ENCODE peak calls at places on chromosome 13, in eight cellular contexts. One of them, this sample, is unnamed.
A peak's percentile ranks its signal among the peaks of the same experiment; 100 is the strongest.

GRCh38 chr13:21061077-21061945 is at the start of gene LATS2:
- DNase-seq in epithelial cell of esophagus: peak; percentile 92
- DNase-seq in choroid plexus epithelial cell: peak; percentile 97
- DNase-seq in nephron progenitor cell: peak; percentile 98
- DNase-seq in HFF-Myc: peak; percentile 59
- DNase-seq in B cell: peak; percentile 49
- DNase-seq in tibial artery: peak; percentile 97
- DNase-seq in Caco-2: peak; percentile 98
- DNase-seq in this sample: peak; percentile 89

GRCh38 chr13:74452881-74453280 is 318.7 kb upstream of the KLF12 start:
- DNase-seq in choroid plexus epithelial cell: no peak
- DNase-seq in Caco-2: no peak
- DNase-seq in tibial artery: no peak
- DNase-seq in epithelial cell of esophagus: peak; percentile 60
- DNase-seq in HFF-Myc: no peak
- DNase-seq in B cell: no peak
- DNase-seq in nephron progenitor cell: no peak
- DNase-seq in this sample: no peak

GRCh38 chr13:28273919-28274318 is 135.6 kb downstream of the PAN3 start:
- DNase-seq in B cell: no peak
- DNase-seq in nephron progenitor cell: no peak
- DNase-seq in Caco-2: no peak
- DNase-seq in epithelial cell of esophagus: no peak
- DNase-seq in tibial artery: no peak
- DNase-seq in HFF-Myc: no peak
- DNase-seq in choroid plexus epithelial cell: peak; percentile 43
- DNase-seq in this sample: no peak

GRCh38 chr13:21137696-21138095 is 38.7 kb downstream of the SKA3 start:
- DNase-seq in tibial artery: no peak
- DNase-seq in epithelial cell of esophagus: peak; percentile 47
- DNase-seq in HFF-Myc: no peak
- DNase-seq in nephron progenitor cell: no peak
- DNase-seq in B cell: no peak
- DNase-seq in Caco-2: no peak
- DNase-seq in choroid plexus epithelial cell: peak; percentile 55
- DNase-seq in this sample: no peak

GRCh38 chr13:84867246-84867645 is 932.0 kb downstream of the SLITRK6 start:
- DNase-seq in epithelial cell of esophagus: peak; percentile 65
- DNase-seq in B cell: no peak
- DNase-seq in nephron progenitor cell: no peak
- DNase-seq in tibial artery: no peak
- DNase-seq in Caco-2: no peak
- DNase-seq in choroid plexus epithelial cell: peak; percentile 0
- DNase-seq in HFF-Myc: no peak
- DNase-seq in this sample: no peak

GRCh38 chr13:95880346-95880745 is 172.9 kb downstream of the UGGT2 start:
- DNase-seq in Caco-2: no peak
- DNase-seq in epithelial cell of esophagus: no peak
- DNase-seq in nephron progenitor cell: no peak
- DNase-seq in choroid plexus epithelial cell: peak; percentile 52
- DNase-seq in HFF-Myc: no peak
- DNase-seq in tibial artery: no peak
- DNase-seq in B cell: no peak
- DNase-seq in this sample: no peak

GRCh38 chr13:28658796-28659610 is at the start of gene POMP:
- DNase-seq in choroid plexus epithelial cell: peak; percentile 96
- DNase-seq in nephron progenitor cell: peak; percentile 88
- DNase-seq in tibial artery: peak; percentile 92
- DNase-seq in Caco-2: peak; percentile 90
- DNase-seq in HFF-Myc: peak; percentile 50
- DNase-seq in B cell: peak; percentile 96
- DNase-seq in epithelial cell of esophagus: peak; percentile 93
- DNase-seq in this sample: peak; percentile 91

GRCh38 chr13:85935868-85936467 is 136.7 kb upstream of the SLITRK6 start:
- DNase-seq in HFF-Myc: no peak
- DNase-seq in Caco-2: no peak
- DNase-seq in B cell: no peak
- DNase-seq in tibial artery: no peak
- DNase-seq in epithelial cell of esophagus: no peak
- DNase-seq in nephron progenitor cell: no peak
- DNase-seq in choroid plexus epithelial cell: no peak
- DNase-seq in this sample: no peak

GRCh38 chr13:106133025-106133424 is 402.4 kb downstream of the EFNB2 start:
- DNase-seq in choroid plexus epithelial cell: peak; percentile 93
- DNase-seq in B cell: no peak
- DNase-seq in nephron progenitor cell: no peak
- DNase-seq in epithelial cell of esophagus: peak; percentile 75
- DNase-seq in Caco-2: no peak
- DNase-seq in tibial artery: no peak
- DNase-seq in HFF-Myc: no peak
- DNase-seq in this sample: no peak

GRCh38 chr13:113453962-113454361 is 674 bp upstream of the ADPRHL1 start:
- DNase-seq in choroid plexus epithelial cell: peak; percentile 29
- DNase-seq in B cell: no peak
- DNase-seq in Caco-2: no peak
- DNase-seq in nephron progenitor cell: no peak
- DNase-seq in tibial artery: no peak
- DNase-seq in epithelial cell of esophagus: no peak
- DNase-seq in HFF-Myc: no peak
- DNase-seq in this sample: no peak

GRCh38 chr13:33872005-33872351 is 54.0 kb downstream of the RFC3 start:
- DNase-seq in choroid plexus epithelial cell: no peak
- DNase-seq in B cell: no peak
- DNase-seq in nephron progenitor cell: no peak
- DNase-seq in tibial artery: no peak
- DNase-seq in HFF-Myc: no peak
- DNase-seq in Caco-2: peak; percentile 61
- DNase-seq in epithelial cell of esophagus: no peak
- DNase-seq in this sample: no peak

GRCh38 chr13:21152251-21152899 is 24.0 kb downstream of the SKA3 start:
- DNase-seq in HFF-Myc: no peak
- DNase-seq in nephron progenitor cell: no peak
- DNase-seq in epithelial cell of esophagus: no peak
- DNase-seq in tibial artery: no peak
- DNase-seq in B cell: no peak
- DNase-seq in Caco-2: no peak
- DNase-seq in choroid plexus epithelial cell: no peak
- DNase-seq in this sample: no peak

GRCh38 chr13:36530050-36530789 is 97.9 kb downstream of the CCNA1 start:
- DNase-seq in tibial artery: no peak
- DNase-seq in B cell: no peak
- DNase-seq in choroid plexus epithelial cell: peak; percentile 74
- DNase-seq in epithelial cell of esophagus: peak; percentile 82
- DNase-seq in nephron progenitor cell: no peak
- DNase-seq in Caco-2: no peak
- DNase-seq in HFF-Myc: no peak
- DNase-seq in this sample: no peak

GRCh38 chr13:30312859-30313258 is 5.5 kb upstream of the KATNAL1 start:
- DNase-seq in epithelial cell of esophagus: no peak
- DNase-seq in Caco-2: no peak
- DNase-seq in HFF-Myc: no peak
- DNase-seq in nephron progenitor cell: no peak
- DNase-seq in B cell: no peak
- DNase-seq in choroid plexus epithelial cell: peak; percentile 69
- DNase-seq in tibial artery: no peak
- DNase-seq in this sample: no peak

DNA sequence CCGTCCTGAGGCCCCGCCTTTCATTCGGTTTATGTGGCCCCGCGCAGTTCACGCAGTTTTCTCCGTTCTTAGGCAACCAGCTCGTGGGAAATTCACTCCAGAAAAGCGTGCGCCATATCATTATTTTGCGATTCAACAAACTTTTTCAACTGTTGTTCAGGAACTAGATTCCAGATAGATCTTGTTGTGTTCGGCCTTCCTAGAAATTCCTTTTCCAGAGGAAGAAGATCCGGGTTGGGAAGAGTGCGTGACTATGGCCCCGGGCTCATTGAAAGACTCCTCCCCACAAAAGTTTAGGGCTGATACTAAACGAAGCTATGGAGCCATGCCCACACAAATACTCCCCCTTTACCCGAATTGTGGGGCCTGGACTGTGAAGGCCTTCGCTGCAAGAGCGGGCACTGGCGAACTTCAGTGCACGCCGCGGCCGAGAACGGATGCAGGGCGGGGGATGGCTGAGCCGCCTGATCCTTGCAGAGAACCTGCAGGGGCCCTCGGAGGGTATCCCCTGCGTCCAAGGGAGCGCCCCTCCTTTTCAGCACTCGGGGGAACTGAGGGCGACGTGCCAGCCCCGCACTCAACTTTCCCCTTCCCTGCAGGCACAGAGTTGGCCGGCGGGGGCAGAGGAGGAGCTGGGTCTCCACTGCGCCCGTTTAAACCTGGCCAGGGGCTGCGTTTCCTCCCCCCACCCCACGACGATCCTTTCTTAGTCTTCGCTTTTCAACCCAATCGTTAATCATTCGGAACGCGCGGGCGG is 904 bp upstream of the SOX1 start:
- DNase-seq in B cell: no peak
- DNase-seq in HFF-Myc: no peak
- DNase-seq in Caco-2: no peak
- DNase-seq in nephron progenitor cell: no peak
- DNase-seq in choroid plexus epithelial cell: no peak
- DNase-seq in epithelial cell of esophagus: no peak
- DNase-seq in tibial artery: no peak
- DNase-seq in this sample: no peak
- TF ChIP-seq CTCF in B cell: no peak
- TF ChIP-seq CTCF in HFF-Myc: no peak
- TF ChIP-seq CTCF in Caco-2: peak; percentile 29
- TF ChIP-seq CTCF in nephron progenitor cell: no peak
- TF ChIP-seq CTCF in choroid plexus epithelial cell: no peak
- TF ChIP-seq CTCF in epithelial cell of esophagus: no peak
- TF ChIP-seq CTCF in tibial artery: no peak
- TF ChIP-seq CTCF in this sample: no peak

GRCh38 chr13:65656740-65657329 is 1573.3 kb downstream of the PCDH9 start:
- DNase-seq in choroid plexus epithelial cell: peak; percentile 63
- DNase-seq in HFF-Myc: no peak
- DNase-seq in epithelial cell of esophagus: peak; percentile 17
- DNase-seq in Caco-2: no peak
- DNase-seq in nephron progenitor cell: no peak
- DNase-seq in tibial artery: no peak
- DNase-seq in B cell: no peak
- DNase-seq in this sample: no peak
- TF ChIP-seq CTCF in choroid plexus epithelial cell: peak; percentile 65
- TF ChIP-seq CTCF in HFF-Myc: no peak
- TF ChIP-seq CTCF in epithelial cell of esophagus: peak; percentile 52
- TF ChIP-seq CTCF in Caco-2: peak; percentile 41
- TF ChIP-seq CTCF in nephron progenitor cell: peak; percentile 47
- TF ChIP-seq CTCF in tibial artery: no peak
- TF ChIP-seq CTCF in B cell: no peak
- TF ChIP-seq CTCF in this sample: no peak

GRCh38 chr13:27171830-27172494 is 351 bp upstream of the USP12 start:
- DNase-seq in choroid plexus epithelial cell: peak; percentile 92
- DNase-seq in epithelial cell of esophagus: peak; percentile 92
- DNase-seq in nephron progenitor cell: peak; percentile 94
- DNase-seq in Caco-2: peak; percentile 93
- DNase-seq in HFF-Myc: no peak
- DNase-seq in tibial artery: peak; percentile 89
- DNase-seq in B cell: peak; percentile 95
- DNase-seq in this sample: peak; percentile 93
- TF ChIP-seq CTCF in choroid plexus epithelial cell: no peak
- TF ChIP-seq CTCF in epithelial cell of esophagus: no peak
- TF ChIP-seq CTCF in nephron progenitor cell: no peak
- TF ChIP-seq CTCF in Caco-2: no peak
- TF ChIP-seq CTCF in HFF-Myc: no peak
- TF ChIP-seq CTCF in tibial artery: no peak
- TF ChIP-seq CTCF in B cell: no peak
- TF ChIP-seq CTCF in this sample: no peak

DNA sequence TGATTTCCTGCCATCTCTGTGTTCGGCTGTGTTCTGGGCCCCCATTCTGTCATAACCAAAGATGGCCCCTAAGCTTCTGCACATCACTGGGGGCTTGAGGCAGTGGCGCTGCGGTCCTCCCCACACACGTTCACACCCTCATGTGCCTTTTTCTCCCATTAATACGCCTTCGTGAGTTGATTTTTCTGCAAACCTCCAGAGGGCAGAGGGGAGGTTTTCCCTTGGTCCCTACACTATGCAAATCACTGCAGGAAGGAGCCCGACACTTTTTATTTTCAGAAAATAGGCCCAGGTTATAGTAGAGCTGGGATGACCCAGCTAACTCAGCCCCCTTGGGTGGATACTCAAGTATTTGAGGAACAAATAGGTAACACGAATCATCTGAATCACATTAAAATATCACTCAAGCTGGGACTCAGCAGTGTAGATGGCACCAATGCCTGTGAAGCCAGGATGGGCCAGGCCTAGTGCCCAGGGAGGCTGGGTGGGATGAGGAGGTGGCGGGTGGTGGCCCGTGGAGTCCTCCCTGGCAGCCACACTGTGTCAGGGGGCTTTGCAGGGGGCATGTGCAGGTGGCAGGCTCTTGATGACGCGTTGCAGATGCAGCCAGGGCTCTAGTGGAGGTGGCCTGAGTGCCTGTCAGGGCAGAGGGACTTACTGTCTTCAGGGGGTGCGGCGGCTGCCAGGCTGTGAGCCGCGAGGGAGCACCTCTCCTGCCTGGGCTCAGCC is 234.3 kb downstream of the TEX29 start:
- DNase-seq in choroid plexus epithelial cell: no peak
- DNase-seq in B cell: no peak
- DNase-seq in nephron progenitor cell: no peak
- DNase-seq in Caco-2: no peak
- DNase-seq in HFF-Myc: no peak
- DNase-seq in tibial artery: no peak
- DNase-seq in epithelial cell of esophagus: no peak
- DNase-seq in this sample: no peak
- TF ChIP-seq CTCF in choroid plexus epithelial cell: no peak
- TF ChIP-seq CTCF in B cell: no peak
- TF ChIP-seq CTCF in nephron progenitor cell: no peak
- TF ChIP-seq CTCF in Caco-2: no peak
- TF ChIP-seq CTCF in HFF-Myc: no peak
- TF ChIP-seq CTCF in tibial artery: no peak
- TF ChIP-seq CTCF in epithelial cell of esophagus: no peak
- TF ChIP-seq CTCF in this sample: no peak

DNA sequence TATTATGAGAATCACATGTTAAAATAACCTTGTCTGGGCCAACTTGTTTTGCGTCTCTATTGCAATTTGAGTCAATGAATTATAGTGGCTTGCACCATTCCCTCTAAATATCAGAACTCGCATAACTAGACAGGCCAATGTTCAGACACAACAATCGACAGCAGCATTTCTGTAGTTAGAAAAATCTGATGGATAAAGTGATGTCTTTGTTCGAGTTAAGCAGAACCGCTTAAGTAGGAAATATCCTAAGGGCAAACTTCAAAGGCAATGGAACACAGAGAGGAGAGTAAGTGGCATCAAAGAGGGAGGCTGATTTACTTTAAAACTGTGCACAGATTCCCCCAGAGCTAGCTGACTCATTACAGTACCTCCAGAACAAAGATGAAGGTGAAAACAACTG is 333.9 kb downstream of the NALCN start:
- DNase-seq in epithelial cell of esophagus: no peak
- DNase-seq in Caco-2: no peak
- DNase-seq in B cell: no peak
- DNase-seq in tibial artery: no peak
- DNase-seq in nephron progenitor cell: no peak
- DNase-seq in choroid plexus epithelial cell: no peak
- DNase-seq in HFF-Myc: no peak
- DNase-seq in this sample: no peak
- TF ChIP-seq CTCF in epithelial cell of esophagus: no peak
- TF ChIP-seq CTCF in Caco-2: no peak
- TF ChIP-seq CTCF in B cell: no peak
- TF ChIP-seq CTCF in tibial artery: no peak
- TF ChIP-seq CTCF in nephron progenitor cell: no peak
- TF ChIP-seq CTCF in choroid plexus epithelial cell: no peak
- TF ChIP-seq CTCF in HFF-Myc: no peak
- TF ChIP-seq CTCF in this sample: no peak

This sample was measured in natural killer cell.